ENCODE peak calls at places on chromosome 1, in seven cellular contexts. One of them, this sample, is unnamed.

GRCh38 chr1:83901547-83902155 is 97.3 kb downstream of the TTLL7 start:
- DNase-seq in mesothelial cell of epicardium: no peak
- DNase-seq in NCI-H2107: no peak
- DNase-seq in HuH-7.5: peak; percentile 15
- DNase-seq in osteocyte: no peak
- DNase-seq in NCI-H1105: no peak
- DNase-seq in endodermal cell: no peak
- DNase-seq in this sample: no peak

GRCh38 chr1:37323486-37324377 is 150.6 kb upstream of the ZC3H12A start:
- DNase-seq in mesothelial cell of epicardium: no peak
- DNase-seq in NCI-H2107: no peak
- DNase-seq in HuH-7.5: peak; percentile 54
- DNase-seq in osteocyte: no peak
- DNase-seq in NCI-H1105: no peak
- DNase-seq in endodermal cell: peak; percentile 89
- DNase-seq in this sample: no peak

GRCh38 chr1:158124999-158125398 is 55.7 kb upstream of the CD1D start:
- DNase-seq in mesothelial cell of epicardium: peak; percentile 51
- DNase-seq in NCI-H2107: peak; percentile 88
- DNase-seq in HuH-7.5: peak; percentile 72
- DNase-seq in osteocyte: peak; percentile 92
- DNase-seq in NCI-H1105: peak; percentile 87
- DNase-seq in endodermal cell: peak; percentile 95
- DNase-seq in this sample: peak; percentile 87

GRCh38 chr1:117312453-117313138 is 54.7 kb upstream of the MAN1A2 start:
- DNase-seq in mesothelial cell of epicardium: no peak
- DNase-seq in NCI-H2107: no peak
- DNase-seq in HuH-7.5: peak; percentile 15
- DNase-seq in osteocyte: no peak
- DNase-seq in NCI-H1105: no peak
- DNase-seq in endodermal cell: no peak
- DNase-seq in this sample: no peak

GRCh38 chr1:248807067-248807737 is 18.5 kb downstream of the SH3BP5L start:
- DNase-seq in mesothelial cell of epicardium: no peak
- DNase-seq in NCI-H2107: peak; percentile 19
- DNase-seq in HuH-7.5: no peak
- DNase-seq in osteocyte: no peak
- DNase-seq in NCI-H1105: no peak
- DNase-seq in endodermal cell: peak; percentile 87
- DNase-seq in this sample: peak; percentile 41

GRCh38 chr1:150152772-150153461 is 3.2 kb downstream of the PLEKHO1 start:
- DNase-seq in mesothelial cell of epicardium: no peak
- DNase-seq in NCI-H2107: no peak
- DNase-seq in HuH-7.5: no peak
- DNase-seq in osteocyte: no peak
- DNase-seq in NCI-H1105: no peak
- DNase-seq in endodermal cell: no peak
- DNase-seq in this sample: no peak

GRCh38 chr1:58577676-58578073 is 623 bp upstream of the TACSTD2 start:
- DNase-seq in mesothelial cell of epicardium: no peak
- DNase-seq in NCI-H2107: no peak
- DNase-seq in HuH-7.5: no peak
- DNase-seq in osteocyte: no peak
- DNase-seq in NCI-H1105: no peak
- DNase-seq in endodermal cell: no peak
- DNase-seq in this sample: no peak

GRCh38 chr1:207844374-207844773 is 66.6 kb downstream of the CD34 start:
- DNase-seq in mesothelial cell of epicardium: no peak
- DNase-seq in NCI-H2107: no peak
- DNase-seq in HuH-7.5: no peak
- DNase-seq in osteocyte: no peak
- DNase-seq in NCI-H1105: no peak
- DNase-seq in endodermal cell: no peak
- DNase-seq in this sample: no peak

GRCh38 chr1:74690909-74691308 is 17.3 kb upstream of the ERICH3 start:
- DNase-seq in mesothelial cell of epicardium: no peak
- DNase-seq in NCI-H2107: no peak
- DNase-seq in HuH-7.5: no peak
- DNase-seq in osteocyte: no peak
- DNase-seq in NCI-H1105: peak; percentile 36
- DNase-seq in endodermal cell: no peak
- DNase-seq in this sample: peak; percentile 3

GRCh38 chr1:241717975-241718374 is 65.9 kb downstream of the WDR64 start:
- DNase-seq in mesothelial cell of epicardium: no peak
- DNase-seq in NCI-H2107: no peak
- DNase-seq in HuH-7.5: no peak
- DNase-seq in osteocyte: no peak
- DNase-seq in NCI-H1105: peak; percentile 19
- DNase-seq in endodermal cell: no peak
- DNase-seq in this sample: no peak

GRCh38 chr1:62301726-62302390 is 17.4 kb downstream of the KANK4 start:
- DNase-seq in mesothelial cell of epicardium: no peak
- DNase-seq in NCI-H2107: no peak
- DNase-seq in HuH-7.5: no peak
- DNase-seq in osteocyte: no peak
- DNase-seq in NCI-H1105: no peak
- DNase-seq in endodermal cell: peak; percentile 59
- DNase-seq in this sample: no peak

GRCh38 chr1:105492941-105493340 is 1563.5 kb upstream of the PRMT6 start:
- DNase-seq in mesothelial cell of epicardium: no peak
- DNase-seq in NCI-H2107: no peak
- DNase-seq in HuH-7.5: no peak
- DNase-seq in osteocyte: no peak
- DNase-seq in NCI-H1105: no peak
- DNase-seq in endodermal cell: no peak
- DNase-seq in this sample: no peak

GRCh38 chr1:25700124-25700523 is 83.5 kb downstream of the MAN1C1 start:
- DNase-seq in mesothelial cell of epicardium: no peak
- DNase-seq in NCI-H2107: no peak
- DNase-seq in HuH-7.5: no peak
- DNase-seq in osteocyte: no peak
- DNase-seq in NCI-H1105: no peak
- DNase-seq in endodermal cell: no peak
- DNase-seq in this sample: no peak

GRCh38 chr1:214317300-214317699 is 36.3 kb downstream of the SMYD2 start:
- DNase-seq in mesothelial cell of epicardium: no peak
- DNase-seq in NCI-H2107: no peak
- DNase-seq in HuH-7.5: no peak
- DNase-seq in osteocyte: no peak
- DNase-seq in NCI-H1105: no peak
- DNase-seq in endodermal cell: peak; percentile 81
- DNase-seq in this sample: peak; percentile 16

GRCh38 chr1:216887032-216887431 is 163.8 kb upstream of the ESRRG start:
- DNase-seq in mesothelial cell of epicardium: no peak
- DNase-seq in NCI-H2107: no peak
- DNase-seq in HuH-7.5: no peak
- DNase-seq in osteocyte: no peak
- DNase-seq in NCI-H1105: no peak
- DNase-seq in endodermal cell: no peak
- DNase-seq in this sample: no peak

GRCh38 chr1:167086033-167086432 is 4.1 kb downstream of the GPA33 start:
- DNase-seq in mesothelial cell of epicardium: no peak
- DNase-seq in NCI-H2107: no peak
- DNase-seq in HuH-7.5: no peak
- DNase-seq in osteocyte: no peak
- DNase-seq in NCI-H1105: no peak
- DNase-seq in endodermal cell: peak; percentile 70
- DNase-seq in this sample: no peak

GRCh38 chr1:15341634-15342375 is 67.9 kb upstream of the EFHD2 start:
- DNase-seq in mesothelial cell of epicardium: no peak
- DNase-seq in NCI-H2107: no peak
- DNase-seq in HuH-7.5: no peak
- DNase-seq in osteocyte: no peak
- DNase-seq in NCI-H1105: no peak
- DNase-seq in endodermal cell: no peak
- DNase-seq in this sample: no peak

GRCh38 chr1:12711421-12712005 is 4.4 kb upstream of the AADACL3 start:
- DNase-seq in mesothelial cell of epicardium: no peak
- DNase-seq in NCI-H2107: no peak
- DNase-seq in HuH-7.5: no peak
- DNase-seq in osteocyte: no peak
- DNase-seq in NCI-H1105: no peak
- DNase-seq in endodermal cell: peak; percentile 46
- DNase-seq in this sample: no peak

GRCh38 chr1:47661065-47661464 is 223.2 kb downstream of the FOXD2 start:
- DNase-seq in mesothelial cell of epicardium: no peak
- DNase-seq in NCI-H2107: no peak
- DNase-seq in HuH-7.5: no peak
- DNase-seq in osteocyte: peak; percentile 67
- DNase-seq in NCI-H1105: no peak
- DNase-seq in endodermal cell: peak; percentile 22
- DNase-seq in this sample: no peak

GRCh38 chr1:77881099-77881498 is 7.3 kb upstream of the NEXN start:
- DNase-seq in mesothelial cell of epicardium: no peak
- DNase-seq in NCI-H2107: no peak
- DNase-seq in HuH-7.5: no peak
- DNase-seq in osteocyte: no peak
- DNase-seq in NCI-H1105: no peak
- DNase-seq in endodermal cell: no peak
- DNase-seq in this sample: no peak

GRCh38 chr1:119286587-119287181 is 81.9 kb upstream of the HAO2 start:
- DNase-seq in mesothelial cell of epicardium: no peak
- DNase-seq in NCI-H2107: no peak
- DNase-seq in HuH-7.5: peak; percentile 36
- DNase-seq in osteocyte: no peak
- DNase-seq in NCI-H1105: peak; percentile 52
- DNase-seq in endodermal cell: peak; percentile 84
- DNase-seq in this sample: peak; percentile 39

GRCh38 chr1:208924011-208924410 is 659.5 kb upstream of the CAMK1G start:
- DNase-seq in mesothelial cell of epicardium: no peak
- DNase-seq in NCI-H2107: no peak
- DNase-seq in HuH-7.5: no peak
- DNase-seq in osteocyte: no peak
- DNase-seq in NCI-H1105: no peak
- DNase-seq in endodermal cell: no peak
- DNase-seq in this sample: no peak

GRCh38 chr1:236773919-236774318 is 21.2 kb upstream of the MTR start:
- DNase-seq in mesothelial cell of epicardium: no peak
- DNase-seq in NCI-H2107: no peak
- DNase-seq in HuH-7.5: no peak
- DNase-seq in osteocyte: no peak
- DNase-seq in NCI-H1105: no peak
- DNase-seq in endodermal cell: no peak
- DNase-seq in this sample: no peak

GRCh38 chr1:212987702-212988322 is 27.9 kb downstream of the ANGEL2 start:
- DNase-seq in mesothelial cell of epicardium: no peak
- DNase-seq in NCI-H2107: no peak
- DNase-seq in HuH-7.5: no peak
- DNase-seq in osteocyte: no peak
- DNase-seq in NCI-H1105: no peak
- DNase-seq in endodermal cell: peak; percentile 29
- DNase-seq in this sample: no peak

GRCh38 chr1:180251526-180252305 is 21.7 kb downstream of the LHX4 start:
- DNase-seq in mesothelial cell of epicardium: no peak
- DNase-seq in NCI-H2107: no peak
- DNase-seq in HuH-7.5: no peak
- DNase-seq in osteocyte: no peak
- DNase-seq in NCI-H1105: no peak
- DNase-seq in endodermal cell: no peak
- DNase-seq in this sample: no peak

GRCh38 chr1:202968351-202968750 is 1.3 kb upstream of the CYB5R1 start:
- DNase-seq in mesothelial cell of epicardium: no peak
- DNase-seq in NCI-H2107: no peak
- DNase-seq in HuH-7.5: no peak
- DNase-seq in osteocyte: no peak
- DNase-seq in NCI-H1105: no peak
- DNase-seq in endodermal cell: no peak
- DNase-seq in this sample: no peak

GRCh38 chr1:76023669-76024407 is 50.7 kb upstream of the ST6GALNAC3 start:
- DNase-seq in mesothelial cell of epicardium: no peak
- DNase-seq in NCI-H2107: no peak
- DNase-seq in HuH-7.5: no peak
- DNase-seq in osteocyte: no peak
- DNase-seq in NCI-H1105: no peak
- DNase-seq in endodermal cell: no peak
- DNase-seq in this sample: no peak

GRCh38 chr1:93113127-93113526 is 34.0 kb downstream of the MTF2 start:
- DNase-seq in mesothelial cell of epicardium: no peak
- DNase-seq in NCI-H2107: no peak
- DNase-seq in HuH-7.5: no peak
- DNase-seq in osteocyte: no peak
- DNase-seq in NCI-H1105: no peak
- DNase-seq in endodermal cell: no peak
- DNase-seq in this sample: no peak

GRCh38 chr1:110055493-110056283 is 14.8 kb downstream of the ALX3 start:
- DNase-seq in mesothelial cell of epicardium: no peak
- DNase-seq in NCI-H2107: no peak
- DNase-seq in HuH-7.5: no peak
- DNase-seq in osteocyte: no peak
- DNase-seq in NCI-H1105: no peak
- DNase-seq in endodermal cell: no peak
- DNase-seq in this sample: no peak

GRCh38 chr1:41762251-41762650 is 156.5 kb downstream of the HIVEP3 start:
- DNase-seq in mesothelial cell of epicardium: no peak
- DNase-seq in NCI-H2107: no peak
- DNase-seq in HuH-7.5: no peak
- DNase-seq in osteocyte: no peak
- DNase-seq in NCI-H1105: no peak
- DNase-seq in endodermal cell: peak; percentile 84
- DNase-seq in this sample: no peak

This sample was measured in COR-L47.